ENCODE peak calls at places on chromosomes 2 and 18, in seven cellular contexts. One of them, this sample, is unnamed.

GRCh38 chr2:48205137-48205798 is 299.0 kb upstream of the FBXO11 start:
- DNase-seq in left ventricle myocardium inferior: no peak
- DNase-seq in HTR-8/SVneo: no peak
- DNase-seq in GM03348: peak; percentile 15
- DNase-seq in SW480: peak; percentile 64
- DNase-seq in CD4-positive, alpha-beta memory T cell: no peak
- DNase-seq in amniotic stem cell: no peak
- DNase-seq in this sample: peak; percentile 6

GRCh38 chr18:26706796-26707406 is 158.5 kb upstream of the KCTD1 start:
- DNase-seq in left ventricle myocardium inferior: no peak
- DNase-seq in HTR-8/SVneo: no peak
- DNase-seq in GM03348: no peak
- DNase-seq in SW480: no peak
- DNase-seq in CD4-positive, alpha-beta memory T cell: no peak
- DNase-seq in amniotic stem cell: no peak
- DNase-seq in this sample: no peak

GRCh38 chr2:136057023-136057801 is 60.7 kb downstream of the CXCR4 start:
- DNase-seq in left ventricle myocardium inferior: no peak
- DNase-seq in HTR-8/SVneo: no peak
- DNase-seq in GM03348: no peak
- DNase-seq in SW480: no peak
- DNase-seq in CD4-positive, alpha-beta memory T cell: peak; percentile 52
- DNase-seq in amniotic stem cell: no peak
- DNase-seq in this sample: no peak

GRCh38 chr2:146666336-146666735 is 1178.5 kb upstream of the ACVR2A start:
- DNase-seq in left ventricle myocardium inferior: no peak
- DNase-seq in HTR-8/SVneo: no peak
- DNase-seq in GM03348: no peak
- DNase-seq in SW480: no peak
- DNase-seq in CD4-positive, alpha-beta memory T cell: no peak
- DNase-seq in amniotic stem cell: no peak
- DNase-seq in this sample: peak; percentile 34

GRCh38 chr2:71849603-71850305 is 297.9 kb downstream of the CYP26B1 start:
- DNase-seq in left ventricle myocardium inferior: no peak
- DNase-seq in HTR-8/SVneo: no peak
- DNase-seq in GM03348: no peak
- DNase-seq in SW480: no peak
- DNase-seq in CD4-positive, alpha-beta memory T cell: no peak
- DNase-seq in amniotic stem cell: no peak
- DNase-seq in this sample: no peak

GRCh38 chr2:206353685-206354084 is 79.2 kb downstream of the ZDBF2 start:
- DNase-seq in left ventricle myocardium inferior: no peak
- DNase-seq in HTR-8/SVneo: no peak
- DNase-seq in GM03348: no peak
- DNase-seq in SW480: no peak
- DNase-seq in CD4-positive, alpha-beta memory T cell: no peak
- DNase-seq in amniotic stem cell: no peak
- DNase-seq in this sample: peak; percentile 5

GRCh38 chr2:230593765-230594164 is 118.9 kb upstream of the CAB39 start:
- DNase-seq in left ventricle myocardium inferior: no peak
- DNase-seq in HTR-8/SVneo: no peak
- DNase-seq in GM03348: no peak
- DNase-seq in SW480: no peak
- DNase-seq in CD4-positive, alpha-beta memory T cell: no peak
- DNase-seq in amniotic stem cell: no peak
- DNase-seq in this sample: no peak

GRCh38 chr18:9663377-9663776 is 44.7 kb upstream of the RAB31 start:
- DNase-seq in left ventricle myocardium inferior: no peak
- DNase-seq in HTR-8/SVneo: no peak
- DNase-seq in GM03348: no peak
- DNase-seq in SW480: no peak
- DNase-seq in CD4-positive, alpha-beta memory T cell: no peak
- DNase-seq in amniotic stem cell: no peak
- DNase-seq in this sample: no peak

GRCh38 chr2:157087373-157088005 is 170.0 kb upstream of the GALNT5 start:
- DNase-seq in left ventricle myocardium inferior: peak; percentile 30
- DNase-seq in HTR-8/SVneo: no peak
- DNase-seq in GM03348: peak; percentile 71
- DNase-seq in SW480: no peak
- DNase-seq in CD4-positive, alpha-beta memory T cell: no peak
- DNase-seq in amniotic stem cell: no peak
- DNase-seq in this sample: peak; percentile 39

GRCh38 chr18:68699043-68699442 is 15.9 kb downstream of the TMX3 start:
- DNase-seq in left ventricle myocardium inferior: no peak
- DNase-seq in HTR-8/SVneo: no peak
- DNase-seq in GM03348: peak; percentile 18
- DNase-seq in SW480: no peak
- DNase-seq in CD4-positive, alpha-beta memory T cell: no peak
- DNase-seq in amniotic stem cell: no peak
- DNase-seq in this sample: peak; percentile 46

GRCh38 chr2:219987830-219988229 is 360.4 kb downstream of the SLC4A3 start:
- DNase-seq in left ventricle myocardium inferior: no peak
- DNase-seq in HTR-8/SVneo: peak; percentile 41
- DNase-seq in GM03348: peak; percentile 45
- DNase-seq in SW480: peak; percentile 7
- DNase-seq in CD4-positive, alpha-beta memory T cell: no peak
- DNase-seq in amniotic stem cell: no peak
- DNase-seq in this sample: peak; percentile 78

GRCh38 chr2:545228-545627 is 132.0 kb downstream of the TMEM18 start:
- DNase-seq in left ventricle myocardium inferior: no peak
- DNase-seq in HTR-8/SVneo: no peak
- DNase-seq in GM03348: no peak
- DNase-seq in SW480: no peak
- DNase-seq in CD4-positive, alpha-beta memory T cell: no peak
- DNase-seq in amniotic stem cell: no peak
- DNase-seq in this sample: no peak

GRCh38 chr2:221372156-221372870 is 199.8 kb downstream of the EPHA4 start:
- DNase-seq in left ventricle myocardium inferior: no peak
- DNase-seq in HTR-8/SVneo: no peak
- DNase-seq in GM03348: no peak
- DNase-seq in SW480: no peak
- DNase-seq in CD4-positive, alpha-beta memory T cell: no peak
- DNase-seq in amniotic stem cell: no peak
- DNase-seq in this sample: no peak

GRCh38 chr2:218815244-218815637 is 16.4 kb downstream of the PRKAG3 start:
- DNase-seq in left ventricle myocardium inferior: no peak
- DNase-seq in HTR-8/SVneo: no peak
- DNase-seq in GM03348: no peak
- DNase-seq in SW480: no peak
- DNase-seq in CD4-positive, alpha-beta memory T cell: no peak
- DNase-seq in amniotic stem cell: no peak
- DNase-seq in this sample: no peak